ENCODE peak calls at places on chromosomes 7 and 10, in seven cellular contexts. G is neural crest cell, H is mammary epithelial cell, J is body of pancreas, W is heart left ventricle, V is dorsolateral prefrontal cortex, D is HFF-Myc. F is an unnamed sample.

GRCh38 chr7:70093496-70093895 is 495.2 kb downstream of the AUTS2 start:
- DNase-seq in G (no peak), H (peak; percentile 0), J (no peak), W (no peak), V (no peak), D (no peak), F (no peak)

GRCh38 chr7:158821173-158822021 is 7.9 kb downstream of the ESYT2 start:
- DNase-seq in G (no peak), H (peak; percentile 93), J (no peak), W (no peak), V (no peak), D (peak; percentile 72), F (no peak)

GRCh38 chr7:128790297-128791037 is 1.3 kb upstream of the CCDC136 start:
- DNase-seq in G (peak; percentile 48), H (no peak), J (no peak), W (no peak), V (no peak), D (no peak), F (no peak)

GRCh38 chr7:139797607-139798006 is 19.8 kb upstream of the HIPK2 start:
- DNase-seq in G (no peak), H (no peak), J (no peak), W (no peak), V (no peak), D (no peak), F (no peak)

GRCh38 chr7:135514856-135515255 is 5.0 kb upstream of the CNOT4 start:
- DNase-seq in G (no peak), H (no peak), J (no peak), W (no peak), V (no peak), D (no peak), F (no peak)

GRCh38 chr7:74418076-74418475 is 35.6 kb upstream of the GTF2IRD1 start:
- DNase-seq in G (no peak), H (no peak), J (no peak), W (no peak), V (no peak), D (no peak), F (peak; percentile 45)

GRCh38 chr10:97915761-97916160 is 66.1 kb downstream of the GOLGA7B start:
- DNase-seq in G (no peak), H (no peak), J (no peak), W (no peak), V (peak; percentile 82), D (no peak), F (peak; percentile 35)

GRCh38 chr7:139490130-139490529 is 6.7 kb upstream of the KLRG2 start:
- DNase-seq in G (no peak), H (peak; percentile 88), J (peak; percentile 90), W (no peak), V (no peak), D (no peak), F (no peak)

GRCh38 chr10:108696792-108697477 is 1226.4 kb downstream of the XPNPEP1 start:
- DNase-seq in G (no peak), H (no peak), J (no peak), W (no peak), V (no peak), D (no peak), F (no peak)

GRCh38 chr10:67666416-67667043 is 29.5 kb downstream of the CTNNA3 start:
- DNase-seq in G (no peak), H (peak; percentile 6), J (no peak), W (no peak), V (no peak), D (peak; percentile 2), F (no peak)

GRCh38 chr7:41792099-41792498 is 89.2 kb upstream of the INHBA start:
- DNase-seq in G (no peak), H (peak; percentile 67), J (no peak), W (no peak), V (no peak), D (no peak), F (no peak)

GRCh38 chr7:102019461-102019860 is 202.0 kb downstream of the CUX1 start:
- DNase-seq in G (no peak), H (no peak), J (no peak), W (no peak), V (no peak), D (no peak), F (no peak)

GRCh38 chr7:131066635-131067034 is 261.0 kb upstream of the MKLN1 start:
- DNase-seq in G (no peak), H (no peak), J (no peak), W (no peak), V (no peak), D (no peak), F (no peak)

GRCh38 chr10:121404611-121405010 is 193.6 kb downstream of the FGFR2 start:
- DNase-seq in G (no peak), H (no peak), J (no peak), W (no peak), V (no peak), D (no peak), F (no peak)

GRCh38 chr10:46541017-46541661 is 15.3 kb downstream of the GPRIN2 start:
- DNase-seq in G (peak; percentile 82), H (no peak), J (peak; percentile 59), W (no peak), V (no peak), D (no peak), F (peak; percentile 66)

GRCh38 chr10:4265964-4266363 is 481.0 kb upstream of the KLF6 start:
- DNase-seq in G (no peak), H (no peak), J (no peak), W (no peak), V (no peak), D (no peak), F (no peak)

GRCh38 chr10:124104011-124104627 is 10.7 kb upstream of the CHST15 start:
- DNase-seq in G (no peak), H (no peak), J (no peak), W (no peak), V (no peak), D (no peak), F (no peak)

DNA sequence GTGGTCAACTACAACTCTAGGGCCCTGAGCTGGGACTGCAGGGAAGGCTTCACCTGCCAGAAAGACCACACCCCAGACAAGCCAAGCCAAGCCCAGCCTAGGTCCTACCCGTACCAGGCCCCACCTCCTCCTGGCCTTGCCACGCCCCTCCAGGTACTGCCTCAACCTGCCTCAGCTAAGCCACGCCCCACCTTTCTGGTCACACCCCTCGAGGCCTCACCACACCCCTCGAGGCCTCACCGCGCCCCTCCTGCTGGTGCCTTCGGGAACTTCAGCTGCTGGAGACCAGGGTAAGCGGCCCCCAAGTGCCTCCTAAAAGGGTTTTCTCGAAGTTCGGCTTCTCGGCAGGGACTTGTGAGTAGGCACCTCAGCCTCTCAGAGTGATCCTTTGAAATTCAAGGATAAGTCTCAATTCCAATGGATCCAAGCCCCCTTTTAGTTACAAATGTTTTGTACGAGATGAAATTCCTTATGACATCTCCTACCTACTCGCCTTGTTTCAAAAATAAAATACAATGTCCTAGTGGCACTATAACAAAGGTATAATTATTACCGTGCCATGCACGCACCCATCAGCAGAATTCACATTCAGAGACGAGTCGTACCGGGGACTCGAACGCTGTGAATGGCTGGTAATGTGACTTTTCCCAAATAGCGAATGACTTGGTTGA is 171.2 kb downstream of the ARHGAP21 start:
- DNase-seq in G (no peak), H (peak; percentile 67), J (peak; percentile 69), W (no peak), V (no peak), D (no peak), F (peak; percentile 28)
- TF ChIP-seq CTCF in G (peak; percentile 56), H (peak; percentile 49), J (peak; percentile 22), W (no peak), V (no peak), D (peak; percentile 49), F (no peak)

GRCh38 chr10:48378675-48379074 is 72.2 kb downstream of the MAPK8 start:
- DNase-seq in G (no peak), H (no peak), J (no peak), W (no peak), V (no peak), D (no peak), F (no peak)

GRCh38 chr10:48383393-48383792 is 76.9 kb downstream of the MAPK8 start:
- DNase-seq in G (no peak), H (no peak), J (no peak), W (no peak), V (no peak), D (no peak), F (no peak)

GRCh38 chr10:48381971-48382370 is 75.5 kb downstream of the MAPK8 start:
- DNase-seq in G (no peak), H (no peak), J (no peak), W (no peak), V (no peak), D (no peak), F (no peak)

GRCh38 chr10:48382982-48383381 is 76.5 kb downstream of the MAPK8 start:
- DNase-seq in G (no peak), H (peak; percentile 39), J (no peak), W (no peak), V (no peak), D (no peak), F (no peak)

GRCh38 chr10:48377751-48378585 is 71.5 kb downstream of the MAPK8 start:
- DNase-seq in G (no peak), H (no peak), J (no peak), W (no peak), V (no peak), D (no peak), F (no peak)
- TF ChIP-seq CTCF in G (no peak), H (no peak), J (no peak), W (no peak), V (no peak), D (no peak), F (no peak)

GRCh38 chr10:56116684-56117083 is 244.4 kb downstream of the ZWINT start:
- DNase-seq in G (no peak), H (no peak), J (no peak), W (no peak), V (no peak), D (no peak), F (no peak)
- TF ChIP-seq CTCF in G (peak; percentile 52), H (peak; percentile 32), J (no peak), W (no peak), V (no peak), D (no peak), F (peak; percentile 45)

GRCh38 chr7:121450631-121451030 is 54.5 kb upstream of the FAM3C start:
- DNase-seq in G (no peak), H (no peak), J (no peak), W (no peak), V (no peak), D (no peak), F (no peak)

GRCh38 chr7:121447939-121448338 is 51.8 kb upstream of the FAM3C start:
- DNase-seq in G (no peak), H (no peak), J (no peak), W (no peak), V (no peak), D (no peak), F (no peak)

GRCh38 chr7:121448429-121448828 is 52.3 kb upstream of the FAM3C start:
- DNase-seq in G (no peak), H (no peak), J (no peak), W (no peak), V (no peak), D (no peak), F (no peak)

GRCh38 chr7:121449735-121450134 is 53.6 kb upstream of the FAM3C start:
- DNase-seq in G (no peak), H (no peak), J (no peak), W (no peak), V (no peak), D (no peak), F (no peak)

DNA sequence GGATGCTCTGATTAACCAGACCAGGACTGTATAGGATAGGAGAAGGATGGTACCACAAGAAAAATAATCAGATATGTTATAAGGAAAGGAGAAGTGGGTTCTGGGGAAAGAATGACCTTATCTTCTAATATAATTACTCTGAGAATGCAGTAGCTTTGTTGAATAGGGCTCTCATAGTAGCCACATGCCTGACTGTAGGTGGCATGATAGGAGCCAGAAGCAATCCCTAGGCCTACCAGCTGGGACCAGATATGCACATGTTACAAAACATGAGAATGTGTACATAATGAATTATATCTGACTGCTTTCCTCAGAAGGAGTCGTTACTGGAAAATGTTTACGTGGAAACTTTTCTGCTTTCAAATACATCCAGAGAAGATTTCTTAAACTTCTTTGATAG is 53.2 kb upstream of the FAM3C start:
- DNase-seq in G (no peak), H (no peak), J (no peak), W (no peak), V (no peak), D (no peak), F (no peak)
- TF ChIP-seq CTCF in G (no peak), H (peak; percentile 28), J (peak; percentile 12), W (no peak), V (no peak), D (peak; percentile 9), F (no peak)

F was measured in right lobe of liver.